ENCODE peak calls at places on chromosomes 1 and 21, in five cellular contexts. One of them, this sample, is unnamed.

GRCh38 chr1:33143181-33143580 is 38.7 kb downstream of the TRIM62 start:
- DNase-seq in IMR-90: peak; percentile 68
- DNase-seq in H9: no peak
- DNase-seq in mesenchymal stem cell: peak; percentile 45
- DNase-seq in mesendoderm: no peak
- DNase-seq in this sample: no peak

GRCh38 chr1:209434631-209435217 is 148.8 kb upstream of the CAMK1G start:
- DNase-seq in IMR-90: no peak
- DNase-seq in H9: no peak
- DNase-seq in mesenchymal stem cell: no peak
- DNase-seq in mesendoderm: no peak
- DNase-seq in this sample: no peak

GRCh38 chr21:38506606-38507331 is 8.5 kb upstream of the ERG start:
- DNase-seq in IMR-90: no peak
- DNase-seq in H9: no peak
- DNase-seq in mesenchymal stem cell: peak; percentile 27
- DNase-seq in mesendoderm: no peak
- DNase-seq in this sample: no peak

GRCh38 chr1:7561936-7562728 is 209.0 kb upstream of the VAMP3 start:
- DNase-seq in IMR-90: no peak
- DNase-seq in H9: no peak
- DNase-seq in mesenchymal stem cell: no peak
- DNase-seq in mesendoderm: no peak
- DNase-seq in this sample: no peak

GRCh38 chr21:36708512-36709029 is 9.7 kb downstream of the SIM2 start:
- DNase-seq in IMR-90: no peak
- DNase-seq in H9: no peak
- DNase-seq in mesenchymal stem cell: no peak
- DNase-seq in mesendoderm: no peak
- DNase-seq in this sample: no peak

GRCh38 chr1:44268054-44268453 is 54.8 kb downstream of the DMAP1 start:
- DNase-seq in IMR-90: no peak
- DNase-seq in H9: no peak
- DNase-seq in mesenchymal stem cell: no peak
- DNase-seq in mesendoderm: no peak
- DNase-seq in this sample: no peak

GRCh38 chr1:235079443-235079967 is 49.1 kb downstream of the TOMM20 start:
- DNase-seq in IMR-90: peak; percentile 62
- DNase-seq in H9: peak; percentile 57
- DNase-seq in mesenchymal stem cell: peak; percentile 49
- DNase-seq in mesendoderm: peak; percentile 37
- DNase-seq in this sample: peak; percentile 76

GRCh38 chr1:205077158-205077933 is 6.9 kb downstream of the TMEM81 start:
- DNase-seq in IMR-90: no peak
- DNase-seq in H9: no peak
- DNase-seq in mesenchymal stem cell: no peak
- DNase-seq in mesendoderm: no peak
- DNase-seq in this sample: no peak

GRCh38 chr1:206693592-206693991 is 8.9 kb downstream of the MAPKAPK2 start:
- DNase-seq in IMR-90: peak; percentile 50
- DNase-seq in H9: no peak
- DNase-seq in mesenchymal stem cell: peak; percentile 48
- DNase-seq in mesendoderm: no peak
- DNase-seq in this sample: no peak

GRCh38 chr1:205766570-205766969 is 8.7 kb downstream of the RAB29 start:
- DNase-seq in IMR-90: no peak
- DNase-seq in H9: no peak
- DNase-seq in mesenchymal stem cell: no peak
- DNase-seq in mesendoderm: no peak
- DNase-seq in this sample: no peak

GRCh38 chr1:47568763-47569162 is 130.9 kb downstream of the FOXD2 start:
- DNase-seq in IMR-90: no peak
- DNase-seq in H9: no peak
- DNase-seq in mesenchymal stem cell: no peak
- DNase-seq in mesendoderm: no peak
- DNase-seq in this sample: no peak

GRCh38 chr1:156862602-156863599 is 2.2 kb downstream of the NTRK1 start:
- DNase-seq in IMR-90: no peak
- DNase-seq in H9: no peak
- DNase-seq in mesenchymal stem cell: no peak
- DNase-seq in mesendoderm: peak; percentile 82
- DNase-seq in this sample: no peak

GRCh38 chr1:211372463-211372862 is 45.8 kb downstream of the TRAF5 start:
- DNase-seq in IMR-90: no peak
- DNase-seq in H9: no peak
- DNase-seq in mesenchymal stem cell: no peak
- DNase-seq in mesendoderm: no peak
- DNase-seq in this sample: no peak

GRCh38 chr1:20603473-20604464 is 14.9 kb downstream of the CDA start:
- DNase-seq in IMR-90: peak; percentile 96
- DNase-seq in H9: no peak
- DNase-seq in mesenchymal stem cell: peak; percentile 88
- DNase-seq in mesendoderm: no peak
- DNase-seq in this sample: peak; percentile 68

GRCh38 chr1:27689423-27690173 is 17.6 kb upstream of the IFI6 start:
- DNase-seq in IMR-90: peak; percentile 57
- DNase-seq in H9: no peak
- DNase-seq in mesenchymal stem cell: peak; percentile 86
- DNase-seq in mesendoderm: no peak
- DNase-seq in this sample: peak; percentile 46

GRCh38 chr1:189962171-189962570 is 515.5 kb downstream of the BRINP3 start:
- DNase-seq in IMR-90: peak; percentile 90
- DNase-seq in H9: no peak
- DNase-seq in mesenchymal stem cell: peak; percentile 17
- DNase-seq in mesendoderm: no peak
- DNase-seq in this sample: no peak

GRCh38 chr1:59750612-59751395 is 63.9 kb upstream of the HOOK1 start:
- DNase-seq in IMR-90: peak; percentile 94
- DNase-seq in H9: no peak
- DNase-seq in mesenchymal stem cell: peak; percentile 86
- DNase-seq in mesendoderm: no peak
- DNase-seq in this sample: peak; percentile 47

GRCh38 chr1:150365945-150366344 is 2.0 kb downstream of the RPRD2 start:
- DNase-seq in IMR-90: peak; percentile 23
- DNase-seq in H9: no peak
- DNase-seq in mesenchymal stem cell: peak; percentile 19
- DNase-seq in mesendoderm: no peak
- DNase-seq in this sample: no peak

GRCh38 chr1:224901087-224901486 is 28.4 kb upstream of the DNAH14 start:
- DNase-seq in IMR-90: no peak
- DNase-seq in H9: no peak
- DNase-seq in mesenchymal stem cell: no peak
- DNase-seq in mesendoderm: no peak
- DNase-seq in this sample: no peak

GRCh38 chr1:178619104-178619503 is 105.9 kb upstream of the RALGPS2 start:
- DNase-seq in IMR-90: no peak
- DNase-seq in H9: no peak
- DNase-seq in mesenchymal stem cell: no peak
- DNase-seq in mesendoderm: no peak
- DNase-seq in this sample: no peak

GRCh38 chr21:28334407-28334806 is 658.3 kb downstream of the LTN1 start:
- DNase-seq in IMR-90: no peak
- DNase-seq in H9: no peak
- DNase-seq in mesenchymal stem cell: no peak
- DNase-seq in mesendoderm: no peak
- DNase-seq in this sample: no peak

DNA sequence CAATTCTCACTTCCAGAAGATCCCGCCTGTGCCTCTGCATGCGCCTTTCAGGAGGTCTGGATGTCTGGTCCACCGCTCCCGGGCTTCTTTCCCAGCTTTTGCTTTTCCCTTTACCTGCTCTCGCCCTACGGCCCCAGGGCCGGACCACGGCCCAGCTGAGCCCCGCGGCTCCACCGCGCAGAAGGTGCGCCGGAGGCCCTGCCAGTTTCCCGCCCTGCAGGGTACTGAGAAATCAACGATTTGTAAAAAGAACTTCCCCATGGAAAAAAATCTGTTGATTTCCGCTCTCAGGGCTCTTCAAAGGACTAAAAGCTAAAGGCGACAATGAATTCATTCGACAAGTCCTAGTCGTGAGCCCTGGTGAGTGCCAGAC is 7.0 kb upstream of the RNU1-2 start:
- DNase-seq in IMR-90: no peak
- DNase-seq in H9: no peak
- DNase-seq in mesenchymal stem cell: no peak
- DNase-seq in mesendoderm: peak; percentile 51
- DNase-seq in this sample: peak; percentile 34
- H2BK5ac ChIP-seq in IMR-90: no peak overlapping the region
- H2BK5ac ChIP-seq in H9: no peak overlapping the region
- H2BK5ac ChIP-seq in mesenchymal stem cell: peak overlapping the region; percentile 19
- H2BK5ac ChIP-seq in mesendoderm: peak overlapping the region; percentile 5
- H2BK5ac ChIP-seq in this sample: peak overlapping the region; percentile 71

DNA sequence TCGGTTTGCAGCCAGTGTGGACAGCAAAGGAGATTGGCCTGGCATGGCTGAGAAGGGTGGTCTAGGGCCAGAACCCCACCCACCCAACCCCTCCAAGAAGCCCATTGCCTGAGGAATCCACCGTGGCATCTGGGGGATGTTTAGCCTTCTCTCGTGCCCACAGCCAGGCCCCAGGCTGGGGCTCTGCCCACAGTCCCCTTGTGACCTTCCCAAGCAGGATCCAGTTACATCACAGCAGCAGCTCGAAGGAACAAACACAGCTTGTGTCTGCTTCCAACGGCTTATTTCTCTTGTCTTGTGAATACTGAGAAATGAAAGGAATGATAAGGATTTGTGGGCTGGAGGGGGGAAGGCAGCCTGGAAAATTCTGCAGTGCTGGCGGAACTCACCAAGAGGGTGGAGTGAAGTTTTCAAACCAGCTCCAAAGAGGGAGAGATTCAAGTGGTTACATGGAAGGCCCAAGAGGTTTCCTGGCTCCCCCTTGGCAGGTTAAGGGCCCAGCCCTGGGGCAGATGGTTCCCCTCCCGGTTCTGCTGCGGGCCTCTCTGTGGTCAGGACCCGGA is 61.6 kb downstream of the DHRS3 start:
- DNase-seq in IMR-90: peak; percentile 93
- DNase-seq in H9: no peak
- DNase-seq in mesenchymal stem cell: peak; percentile 83
- DNase-seq in mesendoderm: peak; percentile 81
- DNase-seq in this sample: peak; percentile 66
- H2BK5ac ChIP-seq in IMR-90: peak overlapping the region; percentile 94
- H2BK5ac ChIP-seq in H9: no peak overlapping the region
- H2BK5ac ChIP-seq in mesenchymal stem cell: peak overlapping the region; percentile 77
- H2BK5ac ChIP-seq in mesendoderm: no peak overlapping the region
- H2BK5ac ChIP-seq in this sample: peak overlapping the region; percentile 29

GRCh38 chr1:153498746-153499145 is 37.0 kb downstream of the S100A6 start:
- DNase-seq in IMR-90: no peak
- DNase-seq in H9: no peak
- DNase-seq in mesenchymal stem cell: no peak
- DNase-seq in mesendoderm: no peak
- DNase-seq in this sample: no peak

GRCh38 chr1:153490272-153491051 is 30.0 kb upstream of the S100A7 start:
- DNase-seq in IMR-90: peak; percentile 97
- DNase-seq in H9: no peak
- DNase-seq in mesenchymal stem cell: peak; percentile 58
- DNase-seq in mesendoderm: no peak
- DNase-seq in this sample: no peak

GRCh38 chr1:153494976-153495535 is 34.6 kb upstream of the S100A7 start:
- DNase-seq in IMR-90: peak; percentile 52
- DNase-seq in H9: peak; percentile 95
- DNase-seq in mesenchymal stem cell: peak; percentile 70
- DNase-seq in mesendoderm: peak; percentile 96
- DNase-seq in this sample: peak; percentile 52

GRCh38 chr1:153493343-153493960 is 33.0 kb upstream of the S100A7 start:
- DNase-seq in IMR-90: no peak
- DNase-seq in H9: no peak
- DNase-seq in mesenchymal stem cell: peak; percentile 37
- DNase-seq in mesendoderm: no peak
- DNase-seq in this sample: peak; percentile 73

GRCh38 chr1:153495536-153495935 is 35.1 kb upstream of the S100A7 start:
- DNase-seq in IMR-90: no peak
- DNase-seq in H9: no peak
- DNase-seq in mesenchymal stem cell: no peak
- DNase-seq in mesendoderm: no peak
- DNase-seq in this sample: no peak
- H2BK5ac ChIP-seq in IMR-90: no peak overlapping the region
- H2BK5ac ChIP-seq in H9: no peak overlapping the region
- H2BK5ac ChIP-seq in mesenchymal stem cell: no peak overlapping the region
- H2BK5ac ChIP-seq in mesendoderm: no peak overlapping the region
- H2BK5ac ChIP-seq in this sample: no peak overlapping the region

GRCh38 chr1:116825735-116826438 is 71.7 kb downstream of the CD2 start:
- DNase-seq in IMR-90: no peak
- DNase-seq in H9: peak; percentile 33
- DNase-seq in mesenchymal stem cell: peak; percentile 54
- DNase-seq in mesendoderm: peak; percentile 23
- DNase-seq in this sample: no peak
- H2BK5ac ChIP-seq in IMR-90: no peak overlapping the region
- H2BK5ac ChIP-seq in H9: no peak overlapping the region
- H2BK5ac ChIP-seq in mesenchymal stem cell: no peak overlapping the region
- H2BK5ac ChIP-seq in mesendoderm: peak overlapping the region; percentile 35
- H2BK5ac ChIP-seq in this sample: no peak overlapping the region

GRCh38 chr1:34685225-34685624 is 69.6 kb upstream of the GJB5 start:
- DNase-seq in IMR-90: no peak
- DNase-seq in H9: no peak
- DNase-seq in mesenchymal stem cell: no peak
- DNase-seq in mesendoderm: peak; percentile 29
- DNase-seq in this sample: no peak
- H2BK5ac ChIP-seq in IMR-90: no peak overlapping the region
- H2BK5ac ChIP-seq in H9: no peak overlapping the region
- H2BK5ac ChIP-seq in mesenchymal stem cell: no peak overlapping the region
- H2BK5ac ChIP-seq in mesendoderm: no peak overlapping the region
- H2BK5ac ChIP-seq in this sample: no peak overlapping the region